ENCODE peak calls at places on chromosomes 12 and 14, in five cellular contexts. J, U, H, S and G are unnamed samples.

GRCh38 chr12:49619286-49619685 is 4.1 kb upstream of the PRPF40B start:
- DNase-seq in J (no peak), S (no peak), U (no peak), H (no peak), G (peak; percentile 29)

GRCh38 chr12:114414866-114415524 is 9.1 kb upstream of the TBX5 start:
- DNase-seq in H (no peak), U (no peak), S (no peak), J (no peak), G (peak; percentile 68)

GRCh38 chr14:69234106-69234505 is 25.9 kb upstream of the GALNT16 start:
- DNase-seq in S (no peak), U (no peak), J (no peak), H (no peak), G (no peak)

GRCh38 chr12:19988918-19989317 is 379.4 kb upstream of the PDE3A start:
- DNase-seq in U (no peak), S (no peak), J (no peak), H (no peak), G (no peak)

GRCh38 chr14:105091335-105092123 is 26.3 kb upstream of the GPR132 start:
- DNase-seq in H (no peak), U (no peak), S (no peak), J (peak; percentile 71), G (no peak)

GRCh38 chr12:131222271-131223139 is 268.8 kb downstream of the ADGRD1 start:
- DNase-seq in H (peak; percentile 75), J (no peak), S (no peak), U (no peak), G (no peak)

GRCh38 chr12:12439636-12440035 is 82.8 kb downstream of the BORCS5 start:
- DNase-seq in J (peak; percentile 87), U (no peak), H (no peak), S (no peak), G (peak; percentile 91)

GRCh38 chr12:98464155-98464554 is 51.2 kb upstream of the TMPO start:
- DNase-seq in S (no peak), U (no peak), J (no peak), H (no peak), G (peak; percentile 31)

GRCh38 chr12:26798013-26798412 is 35.0 kb downstream of the ITPR2 start:
- DNase-seq in S (no peak), U (no peak), J (no peak), H (peak; percentile 53), G (peak; percentile 92)

GRCh38 chr12:113899844-113900471 is 66.2 kb downstream of the RBM19 start:
- DNase-seq in H (no peak), U (no peak), J (no peak), S (no peak), G (no peak)

GRCh38 chr12:17982556-17982955 is 107.4 kb downstream of the RERGL start:
- DNase-seq in S (no peak), U (no peak), H (no peak), J (no peak), G (no peak)

GRCh38 chr14:75884198-75884611 is 97.6 kb downstream of the TGFB3 start:
- DNase-seq in U (peak; percentile 21), H (no peak), J (no peak), S (no peak), G (peak; percentile 86)

GRCh38 chr14:99809864-99810854 is 16.9 kb downstream of the EML1 start:
- DNase-seq in S (no peak), U (peak; percentile 64), J (peak; percentile 9), H (no peak), G (no peak)

GRCh38 chr12:52155048-52155868 is 36.6 kb downstream of the KRT80 start:
- DNase-seq in S (no peak), U (no peak), J (no peak), H (no peak), G (no peak)

GRCh38 chr14:101588990-101589389 is 27.7 kb downstream of the DIO3 start:
- DNase-seq in S (no peak), J (peak; percentile 60), U (peak; percentile 82), H (no peak), G (no peak)

GRCh38 chr14:100804558-100805309 is 21.2 kb upstream of the MEG3 start:
- DNase-seq in H (no peak), J (no peak), S (no peak), U (no peak), G (no peak)

GRCh38 chr12:27652174-27652763 is 44.0 kb upstream of the REP15 start:
- DNase-seq in U (peak; percentile 54), J (peak; percentile 71), H (peak; percentile 8), S (peak; percentile 62), G (peak; percentile 84)

GRCh38 chr14:51367600-51367931 is 127.5 kb downstream of the TMX1 start:
- DNase-seq in U (no peak), S (no peak), J (no peak), H (no peak), G (peak; percentile 83)

GRCh38 chr14:42715316-42715715 is 1108.6 kb downstream of the LRFN5 start:
- DNase-seq in U (no peak), J (no peak), H (no peak), S (no peak), G (peak; percentile 50)

GRCh38 chr14:74963705-74964271 is 8.4 kb upstream of the PGF start:
- DNase-seq in S (no peak), J (no peak), H (no peak), U (no peak), G (peak; percentile 76)

GRCh38 chr12:71071466-71072097 is 86.2 kb downstream of the TSPAN8 start:
- DNase-seq in S (no peak), H (no peak), J (no peak), U (no peak), G (no peak)

GRCh38 chr12:116783503-116784237 is 45.6 kb downstream of the RNFT2 start:
- DNase-seq in J (no peak), S (no peak), U (no peak), H (no peak), G (no peak)

GRCh38 chr12:48455116-48455515 is 17.2 kb upstream of the ANP32D start:
- DNase-seq in H (no peak), U (no peak), J (no peak), S (no peak), G (no peak)

GRCh38 chr14:68639518-68640292 is 153.2 kb downstream of the ZFP36L1 start:
- DNase-seq in S (no peak), J (no peak), U (no peak), H (no peak), G (no peak)

GRCh38 chr14:81565441-81566290 is 32.0 kb upstream of the SEL1L start:
- DNase-seq in H (no peak), U (no peak), S (peak; percentile 13), J (peak; percentile 24), G (no peak)

GRCh38 chr14:53946071-53946403 is 10.6 kb downstream of the BMP4 start:
- DNase-seq in J (no peak), U (no peak), H (no peak), S (no peak), G (no peak)

GRCh38 chr14:78359581-78359980 is 189.4 kb downstream of the NRXN3 start:
- DNase-seq in U (no peak), J (no peak), S (no peak), H (no peak), G (no peak)

GRCh38 chr12:2013527-2014223 is 9.4 kb upstream of the DCP1B start:
- DNase-seq in J (no peak), S (no peak), H (no peak), U (peak; percentile 69), G (peak; percentile 20)

GRCh38 chr12:105291531-105291930 is 39.0 kb upstream of the C12orf75 start:
- DNase-seq in J (no peak), H (no peak), U (no peak), S (no peak), G (no peak)

GRCh38 chr12:101925935-101926334 is 48.6 kb downstream of the DRAM1 start:
- DNase-seq in J (no peak), S (no peak), H (no peak), U (no peak), G (no peak)

GRCh38 chr12:23098110-23099049 is 473.4 kb downstream of the ETNK1 start:
- DNase-seq in H (no peak), U (peak; percentile 37), S (no peak), J (no peak), G (no peak)

DNA sequence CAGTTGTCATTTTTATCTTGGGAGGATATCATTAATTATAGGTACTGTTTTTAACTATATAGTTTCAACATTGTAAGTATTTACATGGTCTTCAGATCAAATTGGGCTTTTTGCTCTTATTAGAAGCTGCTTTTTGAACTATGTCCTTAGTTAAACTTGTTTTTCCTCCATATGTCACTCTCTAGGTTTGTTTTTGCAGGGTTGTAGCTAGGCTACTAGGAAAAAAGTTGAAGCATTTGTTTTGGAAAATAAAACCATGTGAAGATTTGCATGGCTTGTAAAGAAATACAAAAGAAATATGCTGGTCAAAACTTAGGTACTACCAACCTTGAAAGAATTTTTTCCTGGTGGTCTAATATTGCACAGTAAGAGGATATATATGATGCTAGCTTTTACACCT is 3.4 kb downstream of the ARID2 start:
- DNase-seq in U (no peak), J (no peak), H (no peak), S (no peak), G (no peak)
- TF ChIP-seq MXI1 in U (no peak), J (no peak), H (no peak), S (no peak), G (no peak)

GRCh38 chr14:41668346-41668745 is 61.7 kb downstream of the LRFN5 start:
- DNase-seq in H (no peak), U (no peak), S (no peak), J (no peak), G (no peak)

GRCh38 chr14:41662780-41663477 is 56.3 kb downstream of the LRFN5 start:
- DNase-seq in J (peak; percentile 73), U (no peak), S (no peak), H (no peak), G (no peak)

GRCh38 chr14:41663478-41663845 is 56.8 kb downstream of the LRFN5 start:
- DNase-seq in H (no peak), U (no peak), S (no peak), J (no peak), G (peak; percentile 11)
- TF ChIP-seq MXI1 in H (no peak), U (no peak), S (no peak), J (no peak), G (no peak)

GRCh38 chr14:91415794-91416743 is 1.6 kb downstream of the CCDC88C start:
- DNase-seq in J (no peak), S (no peak), U (no peak), H (peak; percentile 88), G (no peak)
- TF ChIP-seq MXI1 in J (no peak), S (no peak), U (no peak), H (peak; percentile 27), G (no peak)

GRCh38 chr12:94198872-94199271 is 50.5 kb downstream of the PLXNC1 start:
- DNase-seq in S (no peak), U (no peak), J (no peak), H (no peak), G (no peak)

GRCh38 chr12:94200069-94200468 is 51.7 kb downstream of the PLXNC1 start:
- DNase-seq in S (no peak), J (peak; percentile 76), U (no peak), H (no peak), G (no peak)

GRCh38 chr12:94198469-94198868 is 50.1 kb downstream of the PLXNC1 start:
- DNase-seq in J (no peak), U (no peak), S (no peak), H (no peak), G (no peak)

GRCh38 chr12:94202245-94203180 is 54.1 kb downstream of the PLXNC1 start:
- DNase-seq in H (no peak), J (peak; percentile 64), S (no peak), U (no peak), G (no peak)

DNA sequence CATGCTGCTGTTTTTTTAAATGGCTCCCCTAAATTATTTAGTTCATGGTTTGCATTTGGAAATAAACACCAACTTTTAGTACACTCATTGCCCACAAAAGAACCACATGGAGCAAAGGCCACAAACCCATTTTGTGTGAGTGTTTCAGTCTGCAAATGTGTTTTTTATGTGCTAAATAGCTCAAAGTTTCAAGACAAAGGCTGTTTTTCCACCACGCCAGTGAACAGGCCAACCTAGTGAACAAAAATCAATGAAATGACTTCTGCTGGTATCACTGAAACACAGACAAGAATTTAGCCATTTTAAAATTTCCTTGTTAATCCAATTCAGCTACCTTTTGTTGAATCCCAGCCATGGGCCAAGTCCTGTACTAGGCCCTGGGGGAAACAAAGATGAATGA is 52.3 kb downstream of the PLXNC1 start:
- DNase-seq in H (no peak), J (no peak), U (no peak), S (no peak), G (no peak)
- TF ChIP-seq MXI1 in H (no peak), J (no peak), U (no peak), S (no peak), G (no peak)